ENCODE peak calls at places on chromosomes 6 and 20, in eight cellular contexts. I, P, T, U, B, X, Y and J are unnamed samples.

GRCh38 chr6:15073344-15073789 is 172.5 kb upstream of the JARID2 start:
- DNase-seq in I (peak; percentile 98), P (no peak), T (no peak), U (no peak), B (no peak), X (no peak), Y (peak; percentile 62), J (no peak)

GRCh38 chr6:158758941-158759479 is 60.2 kb downstream of the EZR start:
- DNase-seq in I (no peak), P (no peak), T (no peak), U (no peak), B (no peak), X (no peak), Y (no peak), J (no peak)

GRCh38 chr20:36745234-36745926 is 510 bp downstream of the NDRG3 start:
- DNase-seq in I (peak; percentile 4), P (peak; percentile 80), T (no peak), U (no peak), B (no peak), X (peak; percentile 21), Y (peak; percentile 3), J (peak; percentile 53)

GRCh38 chr20:61810066-61810708 is 255.5 kb downstream of the TAF4 start:
- DNase-seq in I (no peak), P (no peak), T (no peak), U (no peak), B (peak; percentile 86), X (no peak), Y (no peak), J (no peak)

GRCh38 chr6:157823001-157823522 is at the start of gene SNX9:
- DNase-seq in I (peak; percentile 75), P (peak; percentile 91), T (no peak), U (peak; percentile 64), B (peak; percentile 72), X (peak; percentile 73), Y (peak; percentile 80), J (peak; percentile 86)

GRCh38 chr20:8255945-8256632 is 124.0 kb downstream of the PLCB1 start:
- DNase-seq in I (peak; percentile 80), P (no peak), T (no peak), U (no peak), B (no peak), X (peak; percentile 74), Y (peak; percentile 8), J (no peak)

GRCh38 chr20:36402708-36403107 is 96.6 kb downstream of the DLGAP4 start:
- DNase-seq in I (no peak), P (no peak), T (no peak), U (no peak), B (no peak), X (no peak), Y (no peak), J (no peak)

GRCh38 chr20:13022401-13023170 is 13.8 kb downstream of the SPTLC3 start:
- DNase-seq in I (peak; percentile 52), P (no peak), T (no peak), U (no peak), B (no peak), X (no peak), Y (peak; percentile 83), J (peak; percentile 52)

GRCh38 chr20:58112017-58112781 is 116.3 kb downstream of the ANKRD60 start:
- DNase-seq in I (peak; percentile 96), P (no peak), T (no peak), U (no peak), B (peak; percentile 92), X (no peak), Y (peak; percentile 86), J (peak; percentile 30)

GRCh38 chr6:25017486-25017885 is 81.7 kb upstream of the RIPOR2 start:
- DNase-seq in I (peak; percentile 83), P (no peak), T (no peak), U (no peak), B (no peak), X (peak; percentile 80), Y (peak; percentile 58), J (no peak)

GRCh38 chr6:166922937-166923336 is 33.4 kb downstream of the RNASET2 start:
- DNase-seq in I (no peak), P (no peak), T (no peak), U (no peak), B (no peak), X (no peak), Y (no peak), J (no peak)

GRCh38 chr20:3923818-3924217 is 34.6 kb downstream of the PANK2 start:
- DNase-seq in I (peak; percentile 26), P (no peak), T (no peak), U (no peak), B (no peak), X (no peak), Y (peak; percentile 66), J (peak; percentile 51)

GRCh38 chr6:116450769-116451740 is 10.1 kb upstream of the CALHM6 start:
- DNase-seq in I (peak; percentile 81), P (no peak), T (no peak), U (no peak), B (no peak), X (peak; percentile 69), Y (no peak), J (no peak)

GRCh38 chr6:28776269-28777146 is 147.3 kb downstream of the TRIM27 start:
- DNase-seq in I (no peak), P (no peak), T (no peak), U (no peak), B (no peak), X (no peak), Y (no peak), J (no peak)

GRCh38 chr6:28775052-28775376 is 148.8 kb downstream of the TRIM27 start:
- DNase-seq in I (no peak), P (no peak), T (no peak), U (no peak), B (no peak), X (no peak), Y (no peak), J (no peak)

GRCh38 chr6:28775405-28776129 is 148.2 kb downstream of the TRIM27 start:
- DNase-seq in I (no peak), P (no peak), T (no peak), U (no peak), B (no peak), X (no peak), Y (no peak), J (no peak)

GRCh38 chr6:28772480-28773381 is 151.1 kb downstream of the TRIM27 start:
- DNase-seq in I (no peak), P (no peak), T (no peak), U (no peak), B (no peak), X (no peak), Y (no peak), J (no peak)

DNA sequence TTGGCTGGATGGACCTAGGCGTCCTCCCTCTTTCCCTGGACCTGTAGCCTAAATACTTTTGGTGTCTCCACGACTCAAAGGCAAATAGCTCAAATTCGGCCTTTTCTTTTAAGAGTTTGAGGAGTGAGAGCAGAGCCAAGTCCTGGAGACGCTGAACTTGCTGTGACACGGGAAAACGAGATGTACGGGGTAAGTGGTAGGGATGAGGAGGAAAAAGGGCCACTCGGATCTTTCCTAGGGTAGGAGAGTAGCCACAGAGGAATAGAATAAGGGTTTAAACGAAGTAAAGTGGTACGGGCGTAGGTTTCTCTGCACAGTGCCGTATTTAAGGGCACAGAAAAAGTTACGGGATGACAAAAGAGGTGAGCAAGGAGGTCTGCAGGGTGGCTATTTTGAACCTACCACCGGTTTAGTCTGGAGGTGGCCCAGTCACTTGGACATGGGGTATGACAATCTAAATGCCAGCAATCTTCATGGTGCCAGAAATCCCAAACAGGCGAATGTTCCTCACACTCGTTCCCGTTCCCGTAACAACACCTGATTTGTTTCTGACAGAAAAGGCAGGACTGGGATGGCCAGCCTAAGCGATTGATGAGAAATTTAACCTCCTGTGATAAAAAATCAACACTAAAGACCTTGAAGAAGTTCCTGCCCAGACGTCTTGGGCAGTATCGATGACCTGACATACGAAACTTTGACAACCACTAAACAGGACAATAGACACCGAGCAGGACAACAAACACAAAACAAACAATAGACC is 149.3 kb downstream of the TRIM27 start:
- DNase-seq in I (no peak), P (no peak), T (no peak), U (no peak), B (no peak), X (no peak), Y (no peak), J (no peak)
- H3K9me3 ChIP-seq in I (no peaks in the 10 kb centered on the region), P (no peaks in the 10 kb centered on the region), T (no peaks in the 10 kb centered on the region), U (no peaks in the 10 kb centered on the region), B (no peaks in the 10 kb centered on the region), X (no peaks in the 10 kb centered on the region), Y (no peaks in the 10 kb centered on the region), J (no peaks in the 10 kb centered on the region)

DNA sequence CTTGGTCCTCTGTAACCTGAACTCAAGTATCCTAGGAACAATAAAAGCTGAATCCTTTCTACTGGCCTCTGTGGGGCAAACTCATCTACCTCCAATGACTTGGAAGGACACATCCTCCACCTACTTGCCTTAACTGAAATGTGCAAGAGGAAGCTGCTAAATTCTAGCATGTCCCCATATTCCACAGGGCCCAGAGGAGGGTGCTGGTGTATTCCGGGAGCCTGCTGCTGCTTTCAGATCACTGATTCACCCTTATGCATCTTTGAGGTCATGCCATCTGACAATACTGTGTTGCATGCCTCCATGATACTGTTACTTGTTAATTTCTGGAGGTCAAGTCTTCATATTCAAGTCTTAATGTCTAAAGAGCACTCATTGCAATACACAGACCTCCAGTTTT is 40.3 kb downstream of the LYRM4 start:
- DNase-seq in I (peak; percentile 19), P (no peak), T (no peak), U (no peak), B (no peak), X (no peak), Y (no peak), J (no peak)
- TF ChIP-seq CTCF in I (peak; percentile 24), P (no peak), T (no peak), U (no peak), B (no peak), X (no peak), Y (no peak), J (no peak)

DNA sequence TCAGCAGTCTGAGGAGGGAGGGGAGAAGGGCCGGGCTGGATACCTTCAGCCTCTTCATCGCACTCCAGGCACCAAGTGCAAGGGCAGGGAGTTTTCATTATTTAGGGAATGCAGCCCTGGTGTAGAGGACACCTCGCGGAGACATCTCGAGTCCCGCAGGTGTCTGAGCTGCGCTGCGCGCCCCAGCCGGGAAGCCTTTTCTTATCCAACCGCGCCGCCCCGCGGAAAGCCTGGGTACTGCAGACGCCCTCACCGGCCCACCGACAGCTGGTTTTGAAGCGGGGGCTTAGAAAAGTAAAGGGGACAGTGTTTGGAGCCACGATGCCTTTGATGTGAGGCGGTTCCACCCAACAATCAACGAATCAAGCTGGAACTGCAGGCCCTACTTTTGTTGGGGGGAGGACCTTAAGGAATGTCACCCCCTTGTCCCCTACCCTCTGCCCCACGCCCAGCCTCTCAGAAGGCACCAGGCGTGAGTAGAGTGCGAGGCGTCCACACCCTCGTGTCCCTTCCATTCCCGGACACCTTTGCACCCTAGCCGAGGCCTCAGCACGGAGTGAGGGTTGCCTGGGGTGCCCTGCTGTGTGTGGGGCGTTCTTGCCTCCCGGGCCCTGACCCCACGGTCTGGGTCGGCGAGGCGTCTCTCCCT is 8.6 kb downstream of the NKX2-2 start:
- DNase-seq in I (peak; percentile 55), P (peak; percentile 88), T (no peak), U (peak; percentile 86), B (no peak), X (peak; percentile 72), Y (no peak), J (peak; percentile 84)
- H3K27ac ChIP-seq in I (no peak overlapping the region), P (no peak overlapping the region), T (no peak overlapping the region), U (no peak overlapping the region), B (no peak overlapping the region), X (no peak overlapping the region), Y (no peak overlapping the region), J (no peak overlapping the region)

DNA sequence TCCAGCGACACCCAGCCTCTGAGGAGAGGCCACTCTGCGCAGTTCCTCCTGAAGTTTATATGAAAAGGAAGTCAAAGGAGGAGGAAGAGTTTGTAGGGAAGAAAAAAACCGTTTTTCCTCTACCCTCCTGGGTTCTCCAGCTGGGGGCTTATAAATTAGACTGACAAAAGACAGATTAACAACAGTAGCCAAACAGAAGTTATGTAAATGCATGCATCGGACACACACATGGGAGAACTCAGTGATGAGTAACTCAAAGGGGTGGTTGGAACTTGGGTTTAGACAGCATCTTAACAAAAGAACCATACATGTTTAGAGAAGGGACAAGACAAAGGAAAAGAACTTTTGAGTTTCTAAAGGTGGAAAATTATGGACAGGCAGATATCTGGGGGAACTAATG is 71.2 kb downstream of the CD24 start:
- DNase-seq in I (no peak), P (no peak), T (no peak), U (no peak), B (no peak), X (no peak), Y (no peak), J (no peak)
- H3K9me3 ChIP-seq in I (no peaks in the 10 kb centered on the region), P (no peaks in the 10 kb centered on the region), T (no peaks in the 10 kb centered on the region), U (no peaks in the 10 kb centered on the region), B (no peaks in the 10 kb centered on the region), X (peaks cover 4% of the 10 kb centered on the region), Y (no peaks in the 10 kb centered on the region), J (no peaks in the 10 kb centered on the region)